ENCODE peak calls at places on chromosomes 4 and X, in seven cellular contexts. One of them, this sample, is unnamed.

GRCh38 chrX:9614016-9614415 is 149.2 kb downstream of the TBL1X start:
- DNase-seq in colonic mucosa: no peak
- DNase-seq in SK-N-SH: no peak
- DNase-seq in CD4-positive, CD25-positive, alpha-beta regulatory T cell: no peak
- DNase-seq in Peyer's patch: no peak
- DNase-seq in PC-9: no peak
- DNase-seq in RWPE2: no peak
- DNase-seq in this sample: peak; percentile 37

GRCh38 chr4:180766903-180767302 is 1476.3 kb upstream of the TENM3 start:
- DNase-seq in colonic mucosa: no peak
- DNase-seq in SK-N-SH: no peak
- DNase-seq in CD4-positive, CD25-positive, alpha-beta regulatory T cell: no peak
- DNase-seq in Peyer's patch: no peak
- DNase-seq in PC-9: no peak
- DNase-seq in RWPE2: no peak
- DNase-seq in this sample: no peak

GRCh38 chr4:23934915-23935314 is 45.1 kb upstream of the PPARGC1A start:
- DNase-seq in colonic mucosa: peak; percentile 32
- DNase-seq in SK-N-SH: no peak
- DNase-seq in CD4-positive, CD25-positive, alpha-beta regulatory T cell: no peak
- DNase-seq in Peyer's patch: no peak
- DNase-seq in PC-9: no peak
- DNase-seq in RWPE2: no peak
- DNase-seq in this sample: peak; percentile 55

GRCh38 chrX:14095702-14096101 is 66.0 kb upstream of the GEMIN8 start:
- DNase-seq in colonic mucosa: peak; percentile 22
- DNase-seq in SK-N-SH: peak; percentile 52
- DNase-seq in CD4-positive, CD25-positive, alpha-beta regulatory T cell: peak; percentile 1
- DNase-seq in Peyer's patch: no peak
- DNase-seq in PC-9: no peak
- DNase-seq in RWPE2: no peak
- DNase-seq in this sample: peak; percentile 23

GRCh38 chr4:74037076-74037475 is 1.4 kb downstream of the CXCL3 start:
- DNase-seq in colonic mucosa: peak; percentile 55
- DNase-seq in SK-N-SH: no peak
- DNase-seq in CD4-positive, CD25-positive, alpha-beta regulatory T cell: no peak
- DNase-seq in Peyer's patch: no peak
- DNase-seq in PC-9: no peak
- DNase-seq in RWPE2: no peak
- DNase-seq in this sample: no peak

GRCh38 chr4:53937918-53938317 is 126.5 kb downstream of the CHIC2 start:
- DNase-seq in colonic mucosa: no peak
- DNase-seq in SK-N-SH: no peak
- DNase-seq in CD4-positive, CD25-positive, alpha-beta regulatory T cell: no peak
- DNase-seq in Peyer's patch: no peak
- DNase-seq in PC-9: no peak
- DNase-seq in RWPE2: no peak
- DNase-seq in this sample: no peak

GRCh38 chr4:59517007-59517406 is 1683.1 kb upstream of the ADGRL3 start:
- DNase-seq in colonic mucosa: no peak
- DNase-seq in SK-N-SH: no peak
- DNase-seq in CD4-positive, CD25-positive, alpha-beta regulatory T cell: no peak
- DNase-seq in Peyer's patch: no peak
- DNase-seq in PC-9: no peak
- DNase-seq in RWPE2: no peak
- DNase-seq in this sample: no peak

GRCh38 chr4:94349193-94349592 is 6.6 kb upstream of the HPGDS start:
- DNase-seq in colonic mucosa: no peak
- DNase-seq in SK-N-SH: no peak
- DNase-seq in CD4-positive, CD25-positive, alpha-beta regulatory T cell: no peak
- DNase-seq in Peyer's patch: no peak
- DNase-seq in PC-9: no peak
- DNase-seq in RWPE2: no peak
- DNase-seq in this sample: no peak

GRCh38 chr4:149176019-149176418 is 639.6 kb downstream of the IQCM start:
- DNase-seq in colonic mucosa: peak; percentile 51
- DNase-seq in SK-N-SH: no peak
- DNase-seq in CD4-positive, CD25-positive, alpha-beta regulatory T cell: no peak
- DNase-seq in Peyer's patch: no peak
- DNase-seq in PC-9: no peak
- DNase-seq in RWPE2: no peak
- DNase-seq in this sample: no peak

GRCh38 chr4:142312391-142312790 is 533.7 kb downstream of the INPP4B start:
- DNase-seq in colonic mucosa: no peak
- DNase-seq in SK-N-SH: no peak
- DNase-seq in CD4-positive, CD25-positive, alpha-beta regulatory T cell: no peak
- DNase-seq in Peyer's patch: no peak
- DNase-seq in PC-9: no peak
- DNase-seq in RWPE2: no peak
- DNase-seq in this sample: no peak

GRCh38 chr4:105023668-105024055 is 123.0 kb upstream of the TET2 start:
- DNase-seq in colonic mucosa: no peak
- DNase-seq in SK-N-SH: no peak
- DNase-seq in CD4-positive, CD25-positive, alpha-beta regulatory T cell: no peak
- DNase-seq in Peyer's patch: no peak
- DNase-seq in PC-9: no peak
- DNase-seq in RWPE2: no peak
- DNase-seq in this sample: no peak

GRCh38 chr4:182264139-182264752 is 21.0 kb downstream of the TENM3 start:
- DNase-seq in colonic mucosa: no peak
- DNase-seq in SK-N-SH: no peak
- DNase-seq in CD4-positive, CD25-positive, alpha-beta regulatory T cell: no peak
- DNase-seq in Peyer's patch: no peak
- DNase-seq in PC-9: no peak
- DNase-seq in RWPE2: no peak
- DNase-seq in this sample: no peak

GRCh38 chr4:47528651-47529050 is 43.6 kb downstream of the ATP10D start:
- DNase-seq in colonic mucosa: no peak
- DNase-seq in SK-N-SH: no peak
- DNase-seq in CD4-positive, CD25-positive, alpha-beta regulatory T cell: no peak
- DNase-seq in Peyer's patch: no peak
- DNase-seq in PC-9: no peak
- DNase-seq in RWPE2: no peak
- DNase-seq in this sample: no peak

GRCh38 chr4:174808836-174809235 is 20.2 kb downstream of the GLRA3 start:
- DNase-seq in colonic mucosa: no peak
- DNase-seq in SK-N-SH: no peak
- DNase-seq in CD4-positive, CD25-positive, alpha-beta regulatory T cell: no peak
- DNase-seq in Peyer's patch: no peak
- DNase-seq in PC-9: no peak
- DNase-seq in RWPE2: no peak
- DNase-seq in this sample: no peak

GRCh38 chrX:44431206-44431605 is 87.7 kb upstream of the EFHC2 start:
- DNase-seq in colonic mucosa: no peak
- DNase-seq in SK-N-SH: no peak
- DNase-seq in CD4-positive, CD25-positive, alpha-beta regulatory T cell: no peak
- DNase-seq in Peyer's patch: no peak
- DNase-seq in PC-9: peak; percentile 64
- DNase-seq in RWPE2: no peak
- DNase-seq in this sample: peak; percentile 83

GRCh38 chr4:2950221-2950989 is 12.8 kb downstream of the NOP14 start:
- DNase-seq in colonic mucosa: no peak
- DNase-seq in SK-N-SH: no peak
- DNase-seq in CD4-positive, CD25-positive, alpha-beta regulatory T cell: no peak
- DNase-seq in Peyer's patch: no peak
- DNase-seq in PC-9: no peak
- DNase-seq in RWPE2: no peak
- DNase-seq in this sample: no peak

GRCh38 chrX:102765217-102765616 is 44.7 kb downstream of the GPRASP3 start:
- DNase-seq in colonic mucosa: no peak
- DNase-seq in SK-N-SH: no peak
- DNase-seq in CD4-positive, CD25-positive, alpha-beta regulatory T cell: no peak
- DNase-seq in Peyer's patch: no peak
- DNase-seq in PC-9: no peak
- DNase-seq in RWPE2: no peak
- DNase-seq in this sample: peak; percentile 14

GRCh38 chr4:25131396-25131795 is 28.9 kb downstream of the SEPSECS start:
- DNase-seq in colonic mucosa: no peak
- DNase-seq in SK-N-SH: no peak
- DNase-seq in CD4-positive, CD25-positive, alpha-beta regulatory T cell: no peak
- DNase-seq in Peyer's patch: no peak
- DNase-seq in PC-9: no peak
- DNase-seq in RWPE2: no peak
- DNase-seq in this sample: no peak

GRCh38 chr4:25129926-25130325 is 30.3 kb downstream of the SEPSECS start:
- DNase-seq in colonic mucosa: no peak
- DNase-seq in SK-N-SH: no peak
- DNase-seq in CD4-positive, CD25-positive, alpha-beta regulatory T cell: no peak
- DNase-seq in Peyer's patch: no peak
- DNase-seq in PC-9: no peak
- DNase-seq in RWPE2: no peak
- DNase-seq in this sample: no peak

GRCh38 chr4:25133132-25133531 is 27.1 kb downstream of the SEPSECS start:
- DNase-seq in colonic mucosa: no peak
- DNase-seq in SK-N-SH: no peak
- DNase-seq in CD4-positive, CD25-positive, alpha-beta regulatory T cell: no peak
- DNase-seq in Peyer's patch: no peak
- DNase-seq in PC-9: no peak
- DNase-seq in RWPE2: no peak
- DNase-seq in this sample: no peak

GRCh38 chr4:25131925-25132324 is 28.3 kb downstream of the SEPSECS start:
- DNase-seq in colonic mucosa: no peak
- DNase-seq in SK-N-SH: no peak
- DNase-seq in CD4-positive, CD25-positive, alpha-beta regulatory T cell: no peak
- DNase-seq in Peyer's patch: no peak
- DNase-seq in PC-9: no peak
- DNase-seq in RWPE2: no peak
- DNase-seq in this sample: no peak

DNA sequence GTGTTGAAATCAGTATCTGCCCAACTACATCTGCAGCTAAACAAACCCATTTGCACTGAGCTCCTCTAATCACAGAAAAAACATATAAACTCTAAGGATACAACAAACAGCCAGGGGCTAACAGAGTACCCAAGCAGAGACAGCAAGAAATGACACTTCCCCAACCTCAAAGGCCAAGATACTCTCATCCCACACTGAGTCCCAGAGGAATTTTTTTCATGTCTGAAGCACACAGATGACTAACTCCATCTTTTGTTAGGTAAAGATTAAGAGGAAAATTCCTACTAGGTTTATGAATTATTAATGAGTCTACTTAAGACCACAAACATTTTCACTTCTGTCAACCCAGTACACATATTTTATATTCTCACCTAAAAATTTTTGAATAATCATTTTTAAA is 31.6 kb downstream of the SEPSECS start:
- DNase-seq in colonic mucosa: no peak
- DNase-seq in SK-N-SH: no peak
- DNase-seq in CD4-positive, CD25-positive, alpha-beta regulatory T cell: no peak
- DNase-seq in Peyer's patch: no peak
- DNase-seq in PC-9: no peak
- DNase-seq in RWPE2: no peak
- DNase-seq in this sample: peak; percentile 23
- H3K4me1 ChIP-seq in colonic mucosa: no peaks in the 10 kb centered on the region
- H3K4me1 ChIP-seq in SK-N-SH: no peaks in the 10 kb centered on the region
- H3K4me1 ChIP-seq in CD4-positive, CD25-positive, alpha-beta regulatory T cell: no peaks in the 10 kb centered on the region
- H3K4me1 ChIP-seq in Peyer's patch: no peaks in the 10 kb centered on the region
- H3K4me1 ChIP-seq in PC-9: no peaks in the 10 kb centered on the region
- H3K4me1 ChIP-seq in RWPE2: no peaks in the 10 kb centered on the region
- H3K4me1 ChIP-seq in this sample: no peaks in the 10 kb centered on the region

GRCh38 chrX:68936608-68937007 is 107.8 kb downstream of the EFNB1 start:
- DNase-seq in colonic mucosa: no peak
- DNase-seq in SK-N-SH: no peak
- DNase-seq in CD4-positive, CD25-positive, alpha-beta regulatory T cell: no peak
- DNase-seq in Peyer's patch: no peak
- DNase-seq in PC-9: peak; percentile 50
- DNase-seq in RWPE2: no peak
- DNase-seq in this sample: peak; percentile 86
- H3K27ac ChIP-seq in colonic mucosa: no peak overlapping the region
- H3K27ac ChIP-seq in SK-N-SH: no peak overlapping the region
- H3K27ac ChIP-seq in CD4-positive, CD25-positive, alpha-beta regulatory T cell: no peak overlapping the region
- H3K27ac ChIP-seq in Peyer's patch: no peak overlapping the region
- H3K27ac ChIP-seq in PC-9: no peak overlapping the region
- H3K27ac ChIP-seq in RWPE2: peak overlapping the region; percentile 52
- H3K27ac ChIP-seq in this sample: peak overlapping the region; percentile 64

DNA sequence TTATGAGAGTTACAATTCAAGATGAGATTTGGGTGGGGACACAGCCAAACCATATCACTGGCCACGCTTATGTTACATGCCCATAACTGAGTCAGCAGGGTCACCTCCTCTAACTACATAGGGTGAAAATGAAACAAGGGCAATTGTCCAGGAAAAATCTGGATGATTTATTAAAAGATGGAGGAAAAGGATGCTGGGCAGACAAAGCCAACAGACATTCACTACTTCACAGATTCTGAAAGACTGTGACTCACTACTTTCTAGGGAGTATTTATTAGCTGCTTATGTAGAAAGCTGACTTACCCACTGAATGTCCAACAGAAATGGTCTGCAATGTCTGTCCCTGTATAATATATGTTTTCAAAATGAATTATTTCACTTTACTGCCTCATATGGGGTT is 72.4 kb downstream of the APBB2 start:
- DNase-seq in colonic mucosa: no peak
- DNase-seq in SK-N-SH: no peak
- DNase-seq in CD4-positive, CD25-positive, alpha-beta regulatory T cell: no peak
- DNase-seq in Peyer's patch: no peak
- DNase-seq in PC-9: no peak
- DNase-seq in RWPE2: no peak
- DNase-seq in this sample: peak; percentile 40
- H3K4me1 ChIP-seq in colonic mucosa: peaks cover 4% of the 10 kb centered on the region
- H3K4me1 ChIP-seq in SK-N-SH: peaks cover 35% of the 10 kb centered on the region
- H3K4me1 ChIP-seq in CD4-positive, CD25-positive, alpha-beta regulatory T cell: no peaks in the 10 kb centered on the region
- H3K4me1 ChIP-seq in Peyer's patch: peaks cover 7% of the 10 kb centered on the region
- H3K4me1 ChIP-seq in PC-9: no peaks in the 10 kb centered on the region
- H3K4me1 ChIP-seq in RWPE2: peaks cover 52% of the 10 kb centered on the region
- H3K4me1 ChIP-seq in this sample: peaks cover 54% of the 10 kb centered on the region

GRCh38 chr4:183831026-183831446 is 74.1 kb upstream of the STOX2 start:
- DNase-seq in colonic mucosa: no peak
- DNase-seq in SK-N-SH: no peak
- DNase-seq in CD4-positive, CD25-positive, alpha-beta regulatory T cell: no peak
- DNase-seq in Peyer's patch: no peak
- DNase-seq in PC-9: no peak
- DNase-seq in RWPE2: no peak
- DNase-seq in this sample: no peak

GRCh38 chr4:183834252-183834651 is 70.9 kb upstream of the STOX2 start:
- DNase-seq in colonic mucosa: no peak
- DNase-seq in SK-N-SH: no peak
- DNase-seq in CD4-positive, CD25-positive, alpha-beta regulatory T cell: no peak
- DNase-seq in Peyer's patch: no peak
- DNase-seq in PC-9: no peak
- DNase-seq in RWPE2: no peak
- DNase-seq in this sample: no peak

GRCh38 chr4:183832776-183833450 is 72.2 kb upstream of the STOX2 start:
- DNase-seq in colonic mucosa: no peak
- DNase-seq in SK-N-SH: no peak
- DNase-seq in CD4-positive, CD25-positive, alpha-beta regulatory T cell: no peak
- DNase-seq in Peyer's patch: no peak
- DNase-seq in PC-9: no peak
- DNase-seq in RWPE2: no peak
- DNase-seq in this sample: peak; percentile 90

GRCh38 chr4:183830438-183830985 is 74.6 kb upstream of the STOX2 start:
- DNase-seq in colonic mucosa: no peak
- DNase-seq in SK-N-SH: no peak
- DNase-seq in CD4-positive, CD25-positive, alpha-beta regulatory T cell: no peak
- DNase-seq in Peyer's patch: no peak
- DNase-seq in PC-9: no peak
- DNase-seq in RWPE2: no peak
- DNase-seq in this sample: no peak

DNA sequence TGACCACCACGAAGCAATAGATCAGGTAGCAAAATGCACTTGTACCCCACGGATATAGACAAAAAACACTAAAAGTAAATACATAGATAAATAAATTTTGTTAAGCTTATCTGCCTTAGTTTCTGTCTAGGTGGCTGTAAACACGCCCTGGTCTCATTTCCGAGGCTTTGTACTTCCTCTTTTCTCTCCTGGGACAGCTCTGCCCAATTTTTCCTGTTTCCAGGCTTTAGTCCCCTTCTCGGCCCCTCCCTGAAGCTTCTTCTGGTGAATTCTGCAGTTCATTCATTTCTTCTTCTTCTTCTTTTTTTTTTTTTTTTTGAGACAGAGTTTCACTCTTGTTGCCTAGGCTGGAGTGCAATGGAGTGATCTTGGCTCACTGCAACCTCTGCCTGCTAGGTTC is 73.4 kb upstream of the STOX2 start:
- DNase-seq in colonic mucosa: no peak
- DNase-seq in SK-N-SH: no peak
- DNase-seq in CD4-positive, CD25-positive, alpha-beta regulatory T cell: no peak
- DNase-seq in Peyer's patch: no peak
- DNase-seq in PC-9: no peak
- DNase-seq in RWPE2: no peak
- DNase-seq in this sample: no peak
- H3K27ac ChIP-seq in colonic mucosa: no peak overlapping the region
- H3K27ac ChIP-seq in SK-N-SH: no peak overlapping the region
- H3K27ac ChIP-seq in CD4-positive, CD25-positive, alpha-beta regulatory T cell: no peak overlapping the region
- H3K27ac ChIP-seq in Peyer's patch: no peak overlapping the region
- H3K27ac ChIP-seq in PC-9: no peak overlapping the region
- H3K27ac ChIP-seq in RWPE2: no peak overlapping the region
- H3K27ac ChIP-seq in this sample: no peak overlapping the region